ENCODE peak calls at places on chromosomes 6 and 20, in five cellular contexts. I, X, E, Z and V are unnamed samples.

GRCh38 chr20:1374246-1374645 is 18.6 kb downstream of the FKBP1A start:
- DNase-seq in I (no peak), X (no peak), E (no peak), Z (peak), V (no peak)

GRCh38 chr6:300494-301198 is 8.4 kb downstream of the DUSP22 start:
- DNase-seq in I (no peak), X (no peak), E (no peak), Z (no peak), V (no peak)

GRCh38 chr6:7819641-7820040 is 90.9 kb downstream of the TXNDC5 start:
- DNase-seq in I (no peak), X (no peak), E (no peak), Z (no peak), V (peak)

GRCh38 chr6:12582421-12583110 is 134.0 kb upstream of the PHACTR1 start:
- DNase-seq in I (no peak), X (no peak), E (no peak), Z (no peak), V (no peak)

GRCh38 chr6:39347906-39348585 is 25.5 kb upstream of the KCNK16 start:
- DNase-seq in I (peak), X (peak), E (peak), Z (peak), V (peak)

GRCh38 chr6:43939281-43940070 is 169.5 kb downstream of the VEGFA start:
- DNase-seq in I (no peak), X (no peak), E (no peak), Z (no peak), V (no peak)

GRCh38 chr6:1777921-1778692 is 168.4 kb downstream of the FOXC1 start:
- DNase-seq in I (no peak), X (no peak), E (no peak), Z (no peak), V (no peak)

GRCh38 chr6:158445426-158446085 is 114.3 kb upstream of the TMEM181 start:
- DNase-seq in I (no peak), X (no peak), E (no peak), Z (no peak), V (no peak)

GRCh38 chr20:32664352-32665159 is 9.2 kb downstream of the C20orf203 start:
- DNase-seq in I (no peak), X (peak), E (no peak), Z (no peak), V (no peak)

GRCh38 chr6:125375841-125376240 is 74.1 kb upstream of the HDDC2 start:
- DNase-seq in I (no peak), X (no peak), E (no peak), Z (no peak), V (no peak)

GRCh38 chr6:21827425-21828192 is 234.1 kb downstream of the SOX4 start:
- DNase-seq in I (no peak), X (no peak), E (no peak), Z (no peak), V (peak)

GRCh38 chr6:31304683-31305082 is 32.8 kb upstream of the HLA-C start:
- DNase-seq in I (no peak), X (no peak), E (no peak), Z (no peak), V (peak)

DNA sequence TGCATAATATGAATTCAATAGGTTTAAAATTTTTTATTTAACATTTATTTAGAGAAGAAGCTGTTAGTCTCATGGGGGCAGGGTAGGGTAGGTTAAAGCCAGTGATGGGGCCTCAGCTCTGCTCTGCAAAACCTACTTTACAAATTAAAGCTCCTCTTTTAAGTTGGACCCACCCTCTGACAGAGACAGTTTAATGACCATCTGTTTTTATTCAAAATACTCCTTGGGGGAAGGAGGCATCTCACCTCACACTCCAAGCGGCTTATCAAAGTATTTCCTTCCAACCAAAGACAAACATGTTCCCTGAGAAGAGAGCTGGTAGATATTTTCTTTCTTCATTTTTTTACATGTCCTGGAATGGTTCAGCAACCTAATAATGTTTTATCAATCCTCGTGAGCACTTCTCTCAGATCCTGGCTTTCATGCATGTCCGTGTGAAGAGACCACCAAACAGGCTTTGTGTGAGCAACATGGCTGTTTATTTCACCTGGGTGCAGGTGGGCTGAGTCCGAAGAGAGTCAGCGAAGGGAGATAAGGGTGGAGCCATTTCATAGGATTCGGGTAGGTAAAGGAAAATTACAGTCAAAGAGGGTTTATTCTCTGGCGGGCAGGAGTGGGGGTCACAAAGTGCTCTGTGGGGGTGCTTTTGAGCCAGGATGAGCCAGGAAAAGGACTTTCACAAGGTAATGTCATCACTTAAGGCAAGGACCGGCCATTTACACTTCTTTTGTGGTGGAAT is 184.7 kb downstream of the GJA1 start:
- DNase-seq in I (no peak), X (no peak), E (no peak), Z (peak), V (no peak)
- TF ChIP-seq MAFK in I (no peak), X (no peak), E (no peak), Z (no peak), V (no peak)

DNA sequence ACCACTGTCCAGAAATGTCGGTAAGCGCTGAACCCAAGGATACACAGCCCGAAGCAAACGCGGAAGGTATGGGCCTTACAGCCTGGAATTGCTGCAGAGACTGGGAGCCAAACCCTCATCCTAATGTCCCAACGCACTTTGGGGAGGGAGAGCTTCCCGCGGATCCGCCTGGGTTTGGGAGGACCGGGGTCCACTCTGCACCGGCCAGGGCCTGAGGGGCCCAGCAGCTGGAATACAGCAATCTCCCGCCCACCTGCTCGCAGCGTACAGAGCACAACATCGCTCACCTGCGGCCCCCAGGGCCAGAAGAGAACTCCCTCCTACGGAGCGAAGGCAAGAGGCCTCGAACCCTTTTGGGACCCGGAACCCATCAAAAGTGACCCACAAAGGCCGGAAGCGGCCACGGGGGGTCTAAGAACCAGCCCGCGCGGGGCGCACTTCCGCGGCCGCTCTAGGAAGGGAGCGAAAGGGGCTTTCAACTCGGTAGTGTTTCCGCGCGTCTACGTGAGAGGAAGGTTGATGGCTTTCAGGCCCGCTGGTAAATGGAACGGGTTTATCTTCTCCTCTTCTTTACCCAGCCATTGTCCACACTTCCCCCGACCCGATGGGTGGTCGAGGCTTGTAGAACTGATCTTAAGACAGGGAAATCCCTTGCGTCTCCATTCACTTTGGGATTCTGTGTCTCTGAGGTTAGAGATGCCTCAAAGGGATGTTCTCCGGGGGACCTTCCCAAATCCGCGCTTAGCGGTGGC is at the start of gene ZSCAN12:
- DNase-seq in I (peak), X (peak), E (peak), Z (peak), V (peak)
- TF ChIP-seq MAFK in I (no peak), X (no peak), E (no peak), Z (no peak), V (no peak)

GRCh38 chr6:106735828-106736227 is 106.5 kb downstream of the QRSL1 start:
- DNase-seq in I (no peak), X (no peak), E (no peak), Z (no peak), V (no peak)

GRCh38 chr6:106735136-106735535 is 105.8 kb downstream of the QRSL1 start:
- DNase-seq in I (no peak), X (no peak), E (no peak), Z (no peak), V (no peak)

GRCh38 chr6:106740287-106740686 is 110.9 kb downstream of the QRSL1 start:
- DNase-seq in I (no peak), X (no peak), E (no peak), Z (no peak), V (no peak)

GRCh38 chr6:106736502-106736901 is 107.1 kb downstream of the QRSL1 start:
- DNase-seq in I (no peak), X (no peak), E (no peak), Z (no peak), V (no peak)

DNA sequence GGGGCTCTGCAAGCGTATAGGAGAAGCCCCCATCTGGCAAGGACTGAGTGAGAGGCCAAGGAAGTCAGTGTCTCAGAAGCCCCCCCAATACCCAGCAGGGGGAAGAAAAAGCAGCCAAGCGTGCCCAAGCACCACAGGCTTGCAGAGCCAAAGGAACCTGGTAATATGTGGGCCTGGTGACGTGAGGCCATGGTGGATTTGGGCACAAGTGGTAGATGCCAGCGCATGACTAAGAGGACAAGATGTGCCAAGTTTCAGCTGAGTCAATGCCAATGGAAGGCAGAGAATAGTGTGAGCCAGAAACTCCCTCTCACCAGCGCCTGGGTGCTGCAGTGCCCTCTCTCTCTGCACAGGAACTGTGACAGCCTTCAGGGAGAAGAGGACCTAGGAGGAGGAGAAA is 110.0 kb downstream of the QRSL1 start:
- DNase-seq in I (peak), X (no peak), E (no peak), Z (no peak), V (no peak)
- TF ChIP-seq MAFK in I (no peak), X (no peak), E (no peak), Z (no peak), V (no peak)

GRCh38 chr6:18509871-18510643 is 122.9 kb downstream of the RNF144B start:
- DNase-seq in I (no peak), X (no peak), E (no peak), Z (no peak), V (no peak)
- TF ChIP-seq MAFK in I (no peak), X (no peak), E (no peak), Z (no peak), V (no peak)

DNA sequence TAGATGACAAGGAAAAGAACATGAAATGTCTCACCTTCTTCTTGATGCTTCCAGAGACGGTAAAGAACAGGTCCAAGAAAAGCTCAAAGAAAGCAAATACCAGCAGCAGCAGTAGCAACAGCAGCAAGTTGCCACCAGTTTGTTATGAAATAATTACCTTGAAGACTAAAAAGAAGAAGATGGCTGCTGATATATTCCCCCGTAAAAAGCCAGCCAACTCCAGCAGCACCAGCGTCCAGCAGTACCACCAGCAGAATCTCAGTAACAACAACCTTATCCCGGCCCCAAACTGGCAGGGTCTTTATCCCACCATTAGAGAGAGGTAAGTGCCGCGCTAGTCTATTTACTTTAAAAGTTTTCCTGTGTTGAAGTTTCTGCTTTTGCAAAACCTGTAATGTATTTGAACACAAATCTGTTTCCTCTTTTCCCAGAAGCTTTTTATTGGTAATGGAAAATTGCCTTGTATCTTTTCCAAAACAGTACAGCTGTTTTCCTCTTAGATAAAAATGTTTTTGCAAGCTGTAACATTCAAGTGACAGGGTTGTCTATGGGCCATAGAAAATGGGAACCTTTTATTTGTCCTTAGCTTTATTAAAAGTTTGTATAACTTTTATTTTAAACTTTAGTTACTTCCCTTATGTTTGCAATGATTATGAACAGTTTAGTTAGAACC is 723 bp downstream of the BTBD3 start:
- DNase-seq in I (no peak), X (no peak), E (no peak), Z (no peak), V (no peak)
- TF ChIP-seq MAFK in I (no peak), X (no peak), E (no peak), Z (no peak), V (no peak)